ENCODE peak calls at places on chromosomes 3 and 15, in seven cellular contexts. One of them, this sample, is unnamed.

GRCh38 chr3:52039846-52040245 is 16.5 kb downstream of the DUSP7 start:
- DNase-seq in transverse colon: no peak
- DNase-seq in stimulated activated naive CD8-positive, alpha-beta T cell treated with anti-CD3 and anti-CD28 coated beads, Interleukin-15, Interleukin-2, amounts not matched to agents 100 U/mL and 50 U/mL, for 24 hours: no peak
- DNase-seq in fibroblast of mammary gland: no peak
- DNase-seq in natural killer cell: no peak
- DNase-seq in WTC11: no peak
- DNase-seq in fibroblast of pulmonary artery: peak; percentile 75
- DNase-seq in this sample: peak; percentile 81

GRCh38 chr3:12235691-12236090 is 53.2 kb upstream of the PPARG start:
- DNase-seq in fibroblast of mammary gland: peak; percentile 56
- DNase-seq in stimulated activated naive CD8-positive, alpha-beta T cell treated with anti-CD3 and anti-CD28 coated beads, Interleukin-15, Interleukin-2, amounts not matched to agents 100 U/mL and 50 U/mL, for 24 hours: no peak
- DNase-seq in transverse colon: no peak
- DNase-seq in fibroblast of pulmonary artery: peak; percentile 48
- DNase-seq in natural killer cell: no peak
- DNase-seq in WTC11: no peak
- DNase-seq in this sample: no peak

GRCh38 chr3:141086188-141086587 is 35.0 kb downstream of the SPSB4 start:
- DNase-seq in transverse colon: no peak
- DNase-seq in natural killer cell: no peak
- DNase-seq in fibroblast of mammary gland: no peak
- DNase-seq in stimulated activated naive CD8-positive, alpha-beta T cell treated with anti-CD3 and anti-CD28 coated beads, Interleukin-15, Interleukin-2, amounts not matched to agents 100 U/mL and 50 U/mL, for 24 hours: no peak
- DNase-seq in fibroblast of pulmonary artery: no peak
- DNase-seq in WTC11: no peak
- DNase-seq in this sample: no peak

GRCh38 chr3:102295756-102296155 is 139.1 kb upstream of the ZPLD1 start:
- DNase-seq in fibroblast of pulmonary artery: no peak
- DNase-seq in transverse colon: no peak
- DNase-seq in stimulated activated naive CD8-positive, alpha-beta T cell treated with anti-CD3 and anti-CD28 coated beads, Interleukin-15, Interleukin-2, amounts not matched to agents 100 U/mL and 50 U/mL, for 24 hours: no peak
- DNase-seq in natural killer cell: no peak
- DNase-seq in WTC11: no peak
- DNase-seq in fibroblast of mammary gland: no peak
- DNase-seq in this sample: no peak

GRCh38 chr3:73150369-73150768 is 88.9 kb downstream of the EBLN2 start:
- DNase-seq in WTC11: no peak
- DNase-seq in stimulated activated naive CD8-positive, alpha-beta T cell treated with anti-CD3 and anti-CD28 coated beads, Interleukin-15, Interleukin-2, amounts not matched to agents 100 U/mL and 50 U/mL, for 24 hours: no peak
- DNase-seq in transverse colon: no peak
- DNase-seq in fibroblast of pulmonary artery: no peak
- DNase-seq in fibroblast of mammary gland: no peak
- DNase-seq in natural killer cell: no peak
- DNase-seq in this sample: no peak

GRCh38 chr3:48686538-48687219 is 964 bp upstream of the NCKIPSD start:
- DNase-seq in WTC11: no peak
- DNase-seq in fibroblast of mammary gland: no peak
- DNase-seq in natural killer cell: no peak
- DNase-seq in transverse colon: no peak
- DNase-seq in stimulated activated naive CD8-positive, alpha-beta T cell treated with anti-CD3 and anti-CD28 coated beads, Interleukin-15, Interleukin-2, amounts not matched to agents 100 U/mL and 50 U/mL, for 24 hours: no peak
- DNase-seq in fibroblast of pulmonary artery: no peak
- DNase-seq in this sample: no peak

GRCh38 chr3:45112939-45113338 is 33.2 kb downstream of the CDCP1 start:
- DNase-seq in stimulated activated naive CD8-positive, alpha-beta T cell treated with anti-CD3 and anti-CD28 coated beads, Interleukin-15, Interleukin-2, amounts not matched to agents 100 U/mL and 50 U/mL, for 24 hours: no peak
- DNase-seq in transverse colon: no peak
- DNase-seq in fibroblast of mammary gland: peak; percentile 86
- DNase-seq in natural killer cell: no peak
- DNase-seq in WTC11: no peak
- DNase-seq in fibroblast of pulmonary artery: peak; percentile 92
- DNase-seq in this sample: peak; percentile 24

GRCh38 chr3:72655151-72655551 is 193.1 kb downstream of the SHQ1 start:
- DNase-seq in transverse colon: no peak
- DNase-seq in fibroblast of pulmonary artery: peak; percentile 18
- DNase-seq in stimulated activated naive CD8-positive, alpha-beta T cell treated with anti-CD3 and anti-CD28 coated beads, Interleukin-15, Interleukin-2, amounts not matched to agents 100 U/mL and 50 U/mL, for 24 hours: no peak
- DNase-seq in natural killer cell: no peak
- DNase-seq in WTC11: peak; percentile 77
- DNase-seq in fibroblast of mammary gland: peak; percentile 14
- DNase-seq in this sample: peak; percentile 29

GRCh38 chr3:33467786-33468185 is 27.6 kb upstream of the UBP1 start:
- DNase-seq in fibroblast of mammary gland: no peak
- DNase-seq in WTC11: no peak
- DNase-seq in natural killer cell: no peak
- DNase-seq in stimulated activated naive CD8-positive, alpha-beta T cell treated with anti-CD3 and anti-CD28 coated beads, Interleukin-15, Interleukin-2, amounts not matched to agents 100 U/mL and 50 U/mL, for 24 hours: no peak
- DNase-seq in fibroblast of pulmonary artery: peak; percentile 11
- DNase-seq in transverse colon: no peak
- DNase-seq in this sample: no peak

GRCh38 chr15:95440712-95441111 is 889.8 kb upstream of the NR2F2 start:
- DNase-seq in stimulated activated naive CD8-positive, alpha-beta T cell treated with anti-CD3 and anti-CD28 coated beads, Interleukin-15, Interleukin-2, amounts not matched to agents 100 U/mL and 50 U/mL, for 24 hours: no peak
- DNase-seq in WTC11: no peak
- DNase-seq in fibroblast of mammary gland: peak; percentile 69
- DNase-seq in transverse colon: no peak
- DNase-seq in fibroblast of pulmonary artery: no peak
- DNase-seq in natural killer cell: no peak
- DNase-seq in this sample: peak; percentile 12

GRCh38 chr15:66233487-66234415 is 19.8 kb downstream of the MEGF11 start:
- DNase-seq in fibroblast of pulmonary artery: no peak
- DNase-seq in transverse colon: no peak
- DNase-seq in stimulated activated naive CD8-positive, alpha-beta T cell treated with anti-CD3 and anti-CD28 coated beads, Interleukin-15, Interleukin-2, amounts not matched to agents 100 U/mL and 50 U/mL, for 24 hours: peak; percentile 27
- DNase-seq in WTC11: peak; percentile 78
- DNase-seq in natural killer cell: no peak
- DNase-seq in fibroblast of mammary gland: peak; percentile 49
- DNase-seq in this sample: no peak

GRCh38 chr15:40070608-40071218 is 31.7 kb upstream of the SRP14 start:
- DNase-seq in natural killer cell: no peak
- DNase-seq in fibroblast of pulmonary artery: no peak
- DNase-seq in WTC11: no peak
- DNase-seq in stimulated activated naive CD8-positive, alpha-beta T cell treated with anti-CD3 and anti-CD28 coated beads, Interleukin-15, Interleukin-2, amounts not matched to agents 100 U/mL and 50 U/mL, for 24 hours: no peak
- DNase-seq in transverse colon: no peak
- DNase-seq in fibroblast of mammary gland: no peak
- DNase-seq in this sample: no peak

This sample was measured in body of pancreas.